ENCODE peak calls at places on chromosomes 2 and 18, in six cellular contexts. C is stimulated activated CD4-positive, alpha-beta T cell treated with anti-CD3 and anti-CD28 coated beads, Interleukin-2, amount 100 ng/mL, for 24 hours; V is nephron progenitor cell; G is astrocyte of the spinal cord; F is RWPE1; U is M059J. N is an unnamed sample.

GRCh38 chr2:168432565-168433186 is 23.4 kb upstream of the CERS6 start:
- DNase-seq in C (peak), U (no peak), V (no peak), F (no peak), G (no peak), N (no peak)

GRCh38 chr2:143681006-143681405 is 551.8 kb downstream of the ARHGAP15 start:
- DNase-seq in U (no peak), C (no peak), V (no peak), F (no peak), G (no peak), N (no peak)

GRCh38 chr2:100293341-100294161 is 28.8 kb downstream of the LONRF2 start:
- DNase-seq in C (no peak), G (no peak), V (no peak), F (no peak), U (peak), N (no peak)

GRCh38 chr18:73315381-73315780 is 447.6 kb upstream of the NETO1 start:
- DNase-seq in F (no peak), G (no peak), U (no peak), V (no peak), C (no peak), N (no peak)

GRCh38 chr2:106572541-106573148 is 85.5 kb downstream of the CD8B2 start:
- DNase-seq in V (peak), C (peak), U (peak), F (no peak), G (no peak), N (no peak)

GRCh38 chr2:164496881-164497280 is 124.4 kb downstream of the GRB14 start:
- DNase-seq in G (no peak), F (no peak), C (no peak), U (no peak), V (no peak), N (no peak)

GRCh38 chr2:105856576-105856975 is 111.9 kb downstream of the NCK2 start:
- DNase-seq in V (no peak), C (no peak), G (no peak), U (no peak), F (peak), N (no peak)

GRCh38 chr2:226794077-226794670 is 5.4 kb downstream of the IRS1 start:
- DNase-seq in G (peak), F (no peak), C (no peak), U (peak), V (no peak), N (no peak)

GRCh38 chr2:156333951-156334495 is 1.5 kb upstream of the NR4A2 start:
- DNase-seq in C (peak), G (no peak), V (peak), F (peak), U (peak), N (no peak)

GRCh38 chr18:23721711-23722479 is 32.6 kb downstream of the LAMA3 start:
- DNase-seq in F (no peak), U (no peak), C (no peak), V (no peak), G (peak), N (no peak)

GRCh38 chr2:28626376-28626775 is 125.3 kb upstream of the PPP1CB start:
- DNase-seq in U (no peak), V (no peak), G (no peak), F (no peak), C (no peak), N (no peak)

GRCh38 chr2:35933031-35933430 is 422.5 kb upstream of the CRIM1 start:
- DNase-seq in C (no peak), V (no peak), G (peak), U (no peak), F (peak), N (no peak)

GRCh38 chr2:127639111-127639474 is 6.9 kb upstream of the GPR17 start:
- DNase-seq in F (no peak), G (no peak), U (no peak), V (no peak), C (no peak), N (no peak)

GRCh38 chr18:55694291-55694690 is 106.3 kb upstream of the TCF4 start:
- DNase-seq in F (no peak), U (peak), C (no peak), V (no peak), G (no peak), N (no peak)

GRCh38 chr2:138113871-138114525 is 149.7 kb downstream of the HNMT start:
- DNase-seq in F (no peak), V (no peak), C (no peak), G (peak), U (peak), N (no peak)

GRCh38 chr2:127634066-127634617 is 11.8 kb upstream of the GPR17 start:
- DNase-seq in V (no peak), F (no peak), C (no peak), G (no peak), U (no peak), N (no peak)

GRCh38 chr2:240350696-240351087 is 84.8 kb upstream of the GPC1 start:
- DNase-seq in U (no peak), C (no peak), G (no peak), F (no peak), V (no peak), N (no peak)

GRCh38 chr2:231530099-231531085 is at the start of gene NMUR1:
- DNase-seq in C (peak), V (peak), F (peak), U (no peak), G (no peak), N (no peak)

GRCh38 chr2:27095745-27096651 is 9.4 kb downstream of the KHK start:
- DNase-seq in U (peak), V (peak), G (peak), C (peak), F (peak), N (no peak)

GRCh38 chr2:48954311-48954710 is 198.8 kb upstream of the LHCGR start:
- DNase-seq in F (no peak), V (no peak), G (no peak), C (no peak), U (no peak), N (no peak)

GRCh38 chr2:79453918-79454317 is 58.9 kb upstream of the CTNNA2 start:
- DNase-seq in F (no peak), G (no peak), V (peak), C (no peak), U (peak), N (no peak)

GRCh38 chr2:216507220-216508143 is 8.8 kb downstream of the RPL37A start:
- DNase-seq in U (no peak), V (no peak), G (no peak), C (no peak), F (no peak), N (no peak)

GRCh38 chr2:74585406-74586182 is 31.1 kb downstream of the DOK1 start:
- DNase-seq in C (peak), G (no peak), U (no peak), F (no peak), V (no peak), N (no peak)

GRCh38 chr18:14179306-14179705 is 47.1 kb upstream of the ZNF519 start:
- DNase-seq in G (peak), V (no peak), U (no peak), C (peak), F (no peak), N (no peak)

GRCh38 chr2:100948965-100949364 is 53.1 kb upstream of the RPL31 start:
- DNase-seq in V (no peak), U (no peak), F (no peak), C (no peak), G (no peak), N (no peak)